ENCODE peak calls at places on chromosomes 11 and 22, in five cellular contexts. One of them, this sample, is unnamed.

GRCh38 chr11:61949169-61950034 is 749 bp upstream of the BEST1 start:
- DNase-seq in upper lobe of right lung: peak
- DNase-seq in fibroblast of lung: peak
- DNase-seq in adrenal gland: peak
- DNase-seq in HFF-Myc: peak
- DNase-seq in this sample: no peak

GRCh38 chr11:35145249-35145648 is 6.3 kb downstream of the CD44 start:
- DNase-seq in fibroblast of lung: no peak
- DNase-seq in adrenal gland: no peak
- DNase-seq in HFF-Myc: no peak
- DNase-seq in upper lobe of right lung: no peak
- DNase-seq in this sample: no peak

GRCh38 chr11:99422581-99423434 is 402.1 kb downstream of the CNTN5 start:
- DNase-seq in fibroblast of lung: peak
- DNase-seq in upper lobe of right lung: no peak
- DNase-seq in adrenal gland: no peak
- DNase-seq in HFF-Myc: no peak
- DNase-seq in this sample: no peak

GRCh38 chr11:61484541-61484940 is 24.0 kb upstream of the LRRC10B start:
- DNase-seq in adrenal gland: no peak
- DNase-seq in fibroblast of lung: no peak
- DNase-seq in upper lobe of right lung: peak
- DNase-seq in HFF-Myc: no peak
- DNase-seq in this sample: no peak

GRCh38 chr11:118055966-118056365 is 20.9 kb upstream of the TMPRSS4 start:
- DNase-seq in HFF-Myc: no peak
- DNase-seq in adrenal gland: no peak
- DNase-seq in fibroblast of lung: no peak
- DNase-seq in upper lobe of right lung: peak
- DNase-seq in this sample: no peak

GRCh38 chr22:45503071-45503815 is 560 bp downstream of the FBLN1 start:
- DNase-seq in upper lobe of right lung: no peak
- DNase-seq in adrenal gland: no peak
- DNase-seq in fibroblast of lung: no peak
- DNase-seq in HFF-Myc: no peak
- DNase-seq in this sample: no peak

GRCh38 chr22:37904572-37905533 is 1.2 kb upstream of the MICALL1 start:
- DNase-seq in adrenal gland: peak
- DNase-seq in upper lobe of right lung: no peak
- DNase-seq in fibroblast of lung: peak
- DNase-seq in HFF-Myc: peak
- DNase-seq in this sample: peak

GRCh38 chr22:23179381-23180294 is 671 bp upstream of the BCR start:
- DNase-seq in HFF-Myc: no peak
- DNase-seq in adrenal gland: peak
- DNase-seq in upper lobe of right lung: no peak
- DNase-seq in fibroblast of lung: no peak
- DNase-seq in this sample: no peak

GRCh38 chr11:35237860-35238715 is 99.1 kb downstream of the CD44 start:
- DNase-seq in upper lobe of right lung: no peak
- DNase-seq in HFF-Myc: no peak
- DNase-seq in fibroblast of lung: peak
- DNase-seq in adrenal gland: peak
- DNase-seq in this sample: no peak

GRCh38 chr11:102849319-102849718 is 5.9 kb upstream of the MMP3 start:
- DNase-seq in upper lobe of right lung: no peak
- DNase-seq in HFF-Myc: no peak
- DNase-seq in fibroblast of lung: peak
- DNase-seq in adrenal gland: no peak
- DNase-seq in this sample: no peak

GRCh38 chr11:1371836-1372465 is 17.8 kb upstream of the BRSK2 start:
- DNase-seq in upper lobe of right lung: no peak
- DNase-seq in HFF-Myc: no peak
- DNase-seq in adrenal gland: no peak
- DNase-seq in fibroblast of lung: no peak
- DNase-seq in this sample: no peak

GRCh38 chr22:42938976-42939375 is 76.0 kb downstream of the PACSIN2 start:
- DNase-seq in upper lobe of right lung: peak
- DNase-seq in adrenal gland: no peak
- DNase-seq in fibroblast of lung: no peak
- DNase-seq in HFF-Myc: no peak
- DNase-seq in this sample: no peak

GRCh38 chr22:39115570-39115969 is 18.5 kb downstream of the APOBEC3H start:
- DNase-seq in adrenal gland: no peak
- DNase-seq in upper lobe of right lung: no peak
- DNase-seq in fibroblast of lung: no peak
- DNase-seq in HFF-Myc: no peak
- DNase-seq in this sample: no peak

DNA sequence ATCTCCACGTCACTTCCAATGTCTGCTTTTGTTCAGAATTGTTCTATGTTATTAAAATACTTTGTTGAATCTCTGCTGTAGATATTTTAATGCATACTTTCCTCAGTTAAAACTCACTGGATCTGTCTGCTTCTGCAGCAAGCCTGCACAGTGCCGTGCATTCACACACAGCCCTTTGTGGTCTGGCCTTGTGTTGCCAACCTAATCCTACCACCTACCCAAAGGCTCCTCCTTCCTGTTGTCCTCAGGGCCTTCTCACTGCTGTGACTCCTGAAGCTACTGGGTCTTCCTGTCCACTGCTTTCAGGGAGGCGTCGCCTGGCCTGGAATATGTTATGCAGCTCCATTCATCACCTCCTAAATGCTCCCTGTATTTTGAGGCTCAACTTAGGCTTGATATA is 67.0 kb downstream of the PPP6R3 start:
- DNase-seq in upper lobe of right lung: no peak
- DNase-seq in adrenal gland: no peak
- DNase-seq in HFF-Myc: no peak
- DNase-seq in fibroblast of lung: no peak
- DNase-seq in this sample: no peak
- H3K4me3 ChIP-seq in upper lobe of right lung: no peak
- H3K4me3 ChIP-seq in adrenal gland: no peak
- H3K4me3 ChIP-seq in HFF-Myc: no peak
- H3K4me3 ChIP-seq in fibroblast of lung: no peak
- H3K4me3 ChIP-seq in this sample: no peak

DNA sequence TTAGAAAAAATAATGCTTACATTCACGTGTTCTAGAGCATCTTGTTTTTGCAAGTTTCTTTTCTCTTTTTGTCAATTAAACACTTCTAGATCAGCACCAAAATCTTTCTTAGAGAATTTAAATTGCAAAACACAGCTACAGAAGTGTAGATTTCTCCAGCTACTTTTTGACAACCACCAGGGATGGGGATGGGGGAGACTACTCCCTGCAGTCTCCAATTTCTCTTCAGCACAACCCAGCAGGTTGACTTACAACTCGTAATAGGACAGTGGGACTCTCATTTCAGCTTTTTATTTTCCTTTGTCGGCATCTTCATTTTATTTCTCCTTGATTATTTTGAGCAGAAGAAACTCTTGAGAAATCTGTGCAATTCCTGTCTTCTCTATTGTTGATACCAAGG is 441.2 kb downstream of the LRRC4C start:
- DNase-seq in adrenal gland: no peak
- DNase-seq in fibroblast of lung: no peak
- DNase-seq in HFF-Myc: no peak
- DNase-seq in upper lobe of right lung: no peak
- DNase-seq in this sample: no peak
- TF ChIP-seq CTCF in adrenal gland: no peak
- TF ChIP-seq CTCF in fibroblast of lung: no peak
- TF ChIP-seq CTCF in HFF-Myc: no peak
- TF ChIP-seq CTCF in upper lobe of right lung: no peak
- TF ChIP-seq CTCF in this sample: no peak

GRCh38 chr11:83162377-83162776 is 5.4 kb downstream of the PCF11 start:
- DNase-seq in HFF-Myc: no peak
- DNase-seq in upper lobe of right lung: no peak
- DNase-seq in adrenal gland: no peak
- DNase-seq in fibroblast of lung: peak
- DNase-seq in this sample: no peak
- H3K4me3 ChIP-seq in HFF-Myc: no peak
- H3K4me3 ChIP-seq in upper lobe of right lung: peak
- H3K4me3 ChIP-seq in adrenal gland: no peak
- H3K4me3 ChIP-seq in fibroblast of lung: peak
- H3K4me3 ChIP-seq in this sample: no peak

DNA sequence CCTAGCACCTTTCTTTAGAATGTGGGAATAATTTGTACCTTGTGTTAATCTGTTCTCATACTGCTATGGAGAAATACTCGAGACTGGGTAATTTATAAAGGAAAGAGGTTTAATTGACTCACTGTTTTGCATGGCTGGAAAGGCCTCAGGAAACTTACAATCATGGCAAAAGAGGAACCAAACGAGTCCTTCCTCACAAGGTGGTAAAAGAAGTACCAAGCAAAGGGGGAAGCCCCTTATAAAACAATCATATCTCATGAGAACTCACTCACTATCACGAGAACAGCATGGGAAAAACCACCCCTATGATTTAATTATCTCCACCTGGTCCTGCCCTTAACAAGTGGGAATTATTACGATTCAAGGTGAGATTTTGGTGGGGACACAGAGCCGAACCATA is 127.1 kb upstream of the ANO3 start:
- DNase-seq in HFF-Myc: no peak
- DNase-seq in fibroblast of lung: no peak
- DNase-seq in adrenal gland: no peak
- DNase-seq in upper lobe of right lung: no peak
- DNase-seq in this sample: no peak
- TF ChIP-seq CTCF in HFF-Myc: no peak
- TF ChIP-seq CTCF in fibroblast of lung: no peak
- TF ChIP-seq CTCF in adrenal gland: no peak
- TF ChIP-seq CTCF in upper lobe of right lung: no peak
- TF ChIP-seq CTCF in this sample: no peak

DNA sequence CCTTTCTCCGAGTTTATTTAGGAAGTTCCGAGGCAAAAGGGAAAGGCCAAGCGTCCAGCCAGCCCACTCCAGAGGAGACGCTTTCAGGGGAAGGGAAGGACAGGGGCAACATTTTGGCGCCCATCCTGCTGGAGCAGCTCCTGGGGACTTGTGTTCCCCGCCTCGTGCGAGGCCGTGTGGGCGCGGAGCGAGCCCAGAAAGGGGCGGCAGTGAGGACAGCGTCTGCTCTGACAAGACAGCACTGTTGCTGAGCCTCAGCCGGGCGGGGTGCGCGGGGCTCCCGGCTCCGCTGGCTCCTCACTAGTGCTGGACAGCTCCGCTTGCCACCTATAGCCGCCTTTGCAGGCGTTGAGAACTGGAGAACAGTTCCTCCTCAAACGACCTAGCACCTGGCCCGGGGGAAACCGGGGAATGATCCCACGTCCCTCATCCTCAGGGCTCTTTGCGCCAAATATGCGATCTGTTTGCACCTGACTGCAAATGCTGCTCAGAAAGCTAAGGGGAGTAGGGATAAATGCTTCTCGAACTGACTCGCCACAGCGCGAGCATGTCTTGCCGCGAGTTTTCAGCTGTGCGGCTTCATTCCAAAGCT is 722 bp upstream of the GUCY1A2 start:
- DNase-seq in adrenal gland: peak
- DNase-seq in upper lobe of right lung: peak
- DNase-seq in fibroblast of lung: peak
- DNase-seq in HFF-Myc: no peak
- DNase-seq in this sample: no peak
- H3K4me3 ChIP-seq in adrenal gland: peak
- H3K4me3 ChIP-seq in upper lobe of right lung: peak
- H3K4me3 ChIP-seq in fibroblast of lung: peak
- H3K4me3 ChIP-seq in HFF-Myc: peak
- H3K4me3 ChIP-seq in this sample: peak

DNA sequence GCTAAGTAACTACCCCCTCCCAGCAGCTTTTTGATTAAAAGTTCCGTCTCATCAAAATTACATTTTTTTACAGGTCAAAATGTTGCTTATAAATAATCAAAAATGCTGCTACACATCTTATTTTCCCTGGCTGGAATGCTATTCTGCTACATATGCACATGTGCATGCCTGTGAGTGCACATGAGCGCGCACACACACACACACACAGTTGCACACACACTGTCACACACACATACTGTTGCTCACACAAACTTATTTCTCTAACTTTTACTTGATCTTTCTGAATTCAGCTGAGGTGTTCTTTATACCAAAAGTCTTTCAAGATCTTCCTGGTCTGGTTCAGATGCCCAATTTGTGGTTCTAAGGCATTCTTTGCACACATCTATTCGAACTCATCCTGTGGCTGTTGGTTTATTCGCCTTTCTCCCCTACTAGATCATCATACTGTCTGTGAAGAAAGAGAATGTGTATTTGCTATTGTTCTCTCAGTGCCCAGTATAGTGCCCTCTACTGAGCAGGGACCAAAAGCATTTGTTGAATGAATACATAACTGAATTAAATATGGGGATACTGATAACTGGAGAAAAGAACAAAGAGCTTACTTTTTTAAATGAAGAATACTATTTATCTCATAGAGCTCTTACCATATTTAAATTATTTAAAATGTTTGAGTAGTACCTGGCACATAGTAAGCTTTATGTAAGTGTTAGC is 68.1 kb upstream of the CCDC179 start:
- DNase-seq in adrenal gland: no peak
- DNase-seq in HFF-Myc: no peak
- DNase-seq in fibroblast of lung: no peak
- DNase-seq in upper lobe of right lung: no peak
- DNase-seq in this sample: no peak
- TF ChIP-seq CTCF in adrenal gland: no peak
- TF ChIP-seq CTCF in HFF-Myc: no peak
- TF ChIP-seq CTCF in fibroblast of lung: peak
- TF ChIP-seq CTCF in upper lobe of right lung: peak
- TF ChIP-seq CTCF in this sample: peak

GRCh38 chr11:116791002-116791812 is 472 bp downstream of the APOA5 start:
- DNase-seq in HFF-Myc: peak
- DNase-seq in upper lobe of right lung: peak
- DNase-seq in adrenal gland: peak
- DNase-seq in fibroblast of lung: peak
- DNase-seq in this sample: no peak
- H3K4me3 ChIP-seq in HFF-Myc: no peak
- H3K4me3 ChIP-seq in upper lobe of right lung: no peak
- H3K4me3 ChIP-seq in adrenal gland: no peak
- H3K4me3 ChIP-seq in fibroblast of lung: no peak
- H3K4me3 ChIP-seq in this sample: no peak

DNA sequence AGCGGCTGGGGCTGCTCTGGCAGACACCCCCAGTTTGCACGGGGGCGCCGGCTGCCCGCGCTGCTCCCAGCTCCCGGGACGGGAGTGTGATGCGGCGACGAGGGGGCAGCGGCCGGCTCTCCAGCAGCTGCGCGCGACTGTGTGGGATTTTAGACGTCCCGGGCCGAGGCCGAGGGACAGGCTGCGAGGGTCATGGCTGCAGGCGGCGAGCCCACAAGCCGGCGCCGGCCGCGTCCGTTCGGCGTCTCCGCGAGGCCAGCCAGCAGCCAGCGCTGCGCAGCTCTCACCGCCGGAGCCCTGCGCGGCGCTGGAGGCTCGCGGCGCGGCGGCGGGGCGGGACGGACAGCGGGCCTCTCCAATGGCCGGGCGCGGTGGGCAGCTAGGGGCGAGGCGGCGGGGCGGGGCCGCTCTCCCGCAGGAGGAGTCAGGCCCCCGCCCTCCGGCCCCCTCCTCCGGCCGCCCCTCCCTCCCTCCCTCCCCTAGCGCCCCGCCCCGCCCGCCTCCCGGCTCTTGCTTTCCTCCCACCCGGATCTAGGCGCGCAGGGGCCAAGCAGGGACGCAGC is at the start of gene FZD4:
- DNase-seq in adrenal gland: peak
- DNase-seq in fibroblast of lung: peak
- DNase-seq in HFF-Myc: peak
- DNase-seq in upper lobe of right lung: peak
- DNase-seq in this sample: no peak
- TF ChIP-seq CTCF in adrenal gland: peak
- TF ChIP-seq CTCF in fibroblast of lung: no peak
- TF ChIP-seq CTCF in HFF-Myc: no peak
- TF ChIP-seq CTCF in upper lobe of right lung: peak
- TF ChIP-seq CTCF in this sample: no peak